ENCODE peak calls at places on chromosomes 4 and X, in six cellular contexts. F is IMR-90, K is A549, E is HEK293T, R is HepG2, A is GM12878. P is an unnamed sample.

GRCh38 chr4:153603258-153603657 is 80.8 kb upstream of the TLR2 start:
- DNase-seq in F (no peak), K (no peak), E (no peak), R (no peak), A (no peak), P (no peak)

GRCh38 chr4:117455088-117455487 is 369.7 kb upstream of the TRAM1L1 start:
- DNase-seq in F (no peak), K (no peak), E (no peak), R (no peak), A (no peak), P (no peak)

GRCh38 chrX:13398073-13398823 is 78.4 kb upstream of the ATXN3L start:
- DNase-seq in F (peak; percentile 100), K (peak; percentile 75), E (no peak), R (peak; percentile 70), A (no peak), P (peak; percentile 17)

GRCh38 chrX:135596495-135596894 is 76.0 kb downstream of the INTS6L start:
- DNase-seq in F (peak; percentile 16), K (peak; percentile 6), E (peak; percentile 75), R (peak; percentile 2), A (no peak), P (peak; percentile 52)

GRCh38 chr4:128284317-128284716 is 3.3 kb downstream of the PGRMC2 start:
- DNase-seq in F (no peak), K (no peak), E (no peak), R (no peak), A (no peak), P (no peak)

GRCh38 chr4:188400456-188400855 is 261.2 kb downstream of the TRIML1 start:
- DNase-seq in F (no peak), K (no peak), E (no peak), R (no peak), A (no peak), P (no peak)

GRCh38 chr4:6851962-6852361 is 57.7 kb upstream of the TBC1D14 start:
- DNase-seq in F (no peak), K (no peak), E (no peak), R (no peak), A (no peak), P (no peak)

GRCh38 chr4:3462790-3463415 is at the start of gene DOK7:
- DNase-seq in F (no peak), K (no peak), E (peak; percentile 45), R (no peak), A (no peak), P (no peak)

GRCh38 chr4:118953276-118953675 is 64.6 kb downstream of the SYNPO2 start:
- DNase-seq in F (no peak), K (no peak), E (no peak), R (no peak), A (no peak), P (no peak)

GRCh38 chr4:108030332-108030731 is 40.6 kb downstream of the HADH start:
- DNase-seq in F (peak; percentile 76), K (peak; percentile 8), E (peak; percentile 43), R (peak; percentile 30), A (no peak), P (peak; percentile 69)

GRCh38 chr4:177505171-177505615 is 63.0 kb upstream of the AGA start:
- DNase-seq in F (no peak), K (no peak), E (peak; percentile 16), R (no peak), A (no peak), P (peak; percentile 31)

GRCh38 chrX:375181-376036 is 11.3 kb downstream of the PPP2R3B start:
- DNase-seq in F (no peak), K (no peak), E (no peak), R (no peak), A (no peak), P (no peak)

GRCh38 chrX:123190096-123190495 is 6.0 kb downstream of the GRIA3 start:
- DNase-seq in F (no peak), K (no peak), E (no peak), R (no peak), A (no peak), P (no peak)

GRCh38 chrX:15405846-15406245 is 21.6 kb upstream of the VEGFD start:
- DNase-seq in F (no peak), K (no peak), E (no peak), R (no peak), A (no peak), P (no peak)

GRCh38 chr4:165872443-165873297 is at the start of gene TLL1:
- DNase-seq in F (no peak), K (peak; percentile 5), E (peak; percentile 34), R (no peak), A (no peak), P (no peak)

GRCh38 chrX:84170931-84171330 is 17.1 kb downstream of the RPS6KA6 start:
- DNase-seq in F (peak; percentile 41), K (no peak), E (no peak), R (no peak), A (no peak), P (no peak)

GRCh38 chr4:92268642-92269041 is 35.1 kb upstream of the GRID2 start:
- DNase-seq in F (no peak), K (no peak), E (no peak), R (no peak), A (no peak), P (no peak)

GRCh38 chr4:109548655-109549054 is 11.4 kb upstream of the MCUB start:
- DNase-seq in F (peak; percentile 92), K (no peak), E (no peak), R (no peak), A (no peak), P (no peak)

GRCh38 chr4:54913751-54914526 is 211.5 kb downstream of the KDR start:
- DNase-seq in F (no peak), K (no peak), E (no peak), R (peak; percentile 12), A (no peak), P (no peak)

GRCh38 chrX:109839694-109840358 is 106.8 kb upstream of the ACSL4 start:
- DNase-seq in F (no peak), K (peak; percentile 15), E (peak; percentile 80), R (no peak), A (no peak), P (peak; percentile 54)

GRCh38 chr4:169604131-169604900 is 8.1 kb downstream of the NEK1 start:
- DNase-seq in F (peak; percentile 83), K (peak; percentile 5), E (no peak), R (no peak), A (no peak), P (peak; percentile 54)

GRCh38 chr4:41285202-41285876 is 28.6 kb downstream of the UCHL1 start:
- DNase-seq in F (no peak), K (no peak), E (no peak), R (no peak), A (no peak), P (no peak)

GRCh38 chrX:154123241-154124219 is 20.5 kb upstream of the OPN1LW start:
- DNase-seq in F (no peak), K (no peak), E (no peak), R (peak; percentile 24), A (no peak), P (peak; percentile 82)
- TF ChIP-seq BHLHE40 in F (no peak), K (no peak), E (no peak), R (no peak), A (no peak), P (peak; percentile 50)

DNA sequence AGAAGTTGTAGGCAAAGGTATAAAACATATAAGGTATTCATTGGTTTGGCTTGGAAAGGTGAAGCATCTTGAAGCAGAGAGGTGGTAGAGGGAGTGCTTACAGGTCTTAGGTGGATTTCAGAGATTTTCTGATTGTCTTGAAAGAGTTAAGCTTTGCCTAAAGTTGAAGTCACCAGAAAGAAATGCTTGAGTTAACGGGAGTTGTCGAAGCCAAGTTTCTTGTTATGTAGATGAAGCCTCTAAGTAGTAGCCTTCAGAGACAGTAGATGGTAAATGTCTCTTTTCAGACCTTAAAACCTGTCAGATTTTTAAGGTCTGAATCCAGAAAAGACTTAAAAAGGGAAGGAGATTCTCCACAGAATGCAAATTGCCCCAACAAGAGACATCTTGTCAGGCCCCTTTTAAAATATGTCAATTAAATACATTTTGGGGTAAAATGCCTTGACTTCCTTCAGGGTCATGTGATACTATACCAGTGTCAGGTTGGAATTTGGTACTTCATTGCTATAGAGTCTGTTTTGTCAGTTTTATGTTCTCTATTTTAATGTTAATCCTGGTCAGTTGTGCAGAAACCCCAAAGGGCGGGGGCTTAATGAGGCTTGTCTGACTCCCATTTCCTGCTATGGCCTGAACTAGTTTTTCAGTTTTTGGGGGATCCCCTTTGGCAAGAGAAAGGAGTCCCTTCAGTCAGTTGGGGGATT is 81.0 kb downstream of the PCDH18 start:
- DNase-seq in F (no peak), K (no peak), E (no peak), R (no peak), A (no peak), P (no peak)
- TF ChIP-seq BHLHE40 in F (no peak), K (no peak), E (no peak), R (no peak), A (no peak), P (no peak)

GRCh38 chr4:147909225-147909624 is 177.3 kb downstream of the ARHGAP10 start:
- DNase-seq in F (no peak), K (no peak), E (no peak), R (no peak), A (no peak), P (no peak)
- TF ChIP-seq BHLHE40 in F (no peak), K (no peak), E (no peak), R (no peak), A (no peak), P (no peak)

DNA sequence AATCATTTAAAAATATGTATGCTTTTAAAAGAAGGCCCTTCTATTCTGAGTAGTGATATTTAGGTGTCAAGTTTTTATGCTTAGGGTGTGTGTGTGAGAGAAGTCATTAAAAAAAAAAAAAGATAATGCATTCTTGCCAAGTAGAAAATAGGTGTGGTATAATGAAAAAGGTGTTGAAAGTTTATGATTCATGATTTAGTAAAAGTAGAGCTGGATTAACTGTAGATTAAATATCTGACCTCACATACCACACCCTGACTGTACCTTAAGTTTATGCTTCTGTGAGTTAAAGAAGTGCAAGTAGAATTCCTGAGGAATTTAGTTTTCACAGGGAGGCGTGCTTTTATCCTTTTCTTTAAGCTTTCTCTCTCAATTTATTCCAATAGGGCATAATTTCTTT is 71.1 kb downstream of the BMPR1B start:
- DNase-seq in F (no peak), K (no peak), E (no peak), R (no peak), A (no peak), P (no peak)
- TF ChIP-seq BHLHE40 in F (no peak), K (no peak), E (no peak), R (no peak), A (no peak), P (no peak)

GRCh38 chr4:9600246-9600645 is 156.0 kb downstream of the DEFB131A start:
- DNase-seq in F (no peak), K (no peak), E (no peak), R (no peak), A (no peak), P (no peak)
- TF ChIP-seq BHLHE40 in F (no peak), K (no peak), E (no peak), R (no peak), A (no peak), P (no peak)

GRCh38 chrX:131322646-131323045 is 33.5 kb upstream of the IGSF1 start:
- DNase-seq in F (no peak), K (no peak), E (no peak), R (no peak), A (no peak), P (no peak)
- TF ChIP-seq BHLHE40 in F (no peak), K (no peak), E (no peak), R (no peak), A (no peak), P (no peak)